ENCODE peak calls at places on chromosomes 13 and 19, in four cellular contexts. D is GM12878, V is HL-60, K is K562. Z is an unnamed sample.

GRCh38 chr13:64718116-64718515 is 2512.0 kb downstream of the PCDH9 start:
- DNase-seq in D (no peak), V (no peak), K (no peak), Z (no peak)

GRCh38 chr19:17391371-17392151 is 2.4 kb downstream of the CCDC194 start:
- DNase-seq in D (no peak), K (no peak), V (peak), Z (no peak)

GRCh38 chr19:55384576-55385235 is 614 bp upstream of the TMEM238 start:
- DNase-seq in D (no peak), V (peak), K (peak), Z (no peak)

GRCh38 chr19:47158879-47159509 is 28.4 kb downstream of the SAE1 start:
- DNase-seq in V (no peak), D (no peak), K (no peak), Z (no peak)

GRCh38 chr19:42693760-42694350 is 46.4 kb downstream of the PSG3 start:
- DNase-seq in V (peak), K (peak), D (no peak), Z (peak)

GRCh38 chr13:28138756-28139470 is 568 bp downstream of the PAN3 start:
- DNase-seq in K (peak), D (peak), V (peak), Z (peak)

GRCh38 chr13:79090552-79091159 is 315.4 kb downstream of the RBM26 start:
- DNase-seq in V (no peak), D (no peak), K (no peak), Z (no peak)

GRCh38 chr19:14544977-14545715 is 15.8 kb downstream of the TECR start:
- DNase-seq in V (no peak), D (no peak), K (no peak), Z (no peak)

GRCh38 chr13:114212096-114212495 is 22.6 kb upstream of the CDC16 start:
- DNase-seq in V (no peak), K (no peak), D (no peak), Z (no peak)

GRCh38 chr19:10473192-10473591 is 30.0 kb downstream of the KEAP1 start:
- DNase-seq in K (no peak), V (no peak), D (no peak), Z (no peak)

GRCh38 chr19:38742906-38743305 is 1.4 kb downstream of the CAPN12 start:
- DNase-seq in V (no peak), D (no peak), K (no peak), Z (peak)

GRCh38 chr19:38744906-38745305 is 632 bp upstream of the CAPN12 start:
- DNase-seq in D (no peak), V (no peak), K (no peak), Z (no peak)

GRCh38 chr19:38745316-38745715 is 1.0 kb upstream of the CAPN12 start:
- DNase-seq in V (no peak), K (no peak), D (no peak), Z (no peak)

GRCh38 chr19:38743394-38744297 is 628 bp downstream of the CAPN12 start:
- DNase-seq in V (no peak), K (peak), D (no peak), Z (no peak)

GRCh38 chr19:38744298-38744681 is at the start of gene CAPN12:
- DNase-seq in V (no peak), K (peak), D (no peak), Z (no peak)
- TF ChIP-seq SPI1 in V (no peak), K (no peak), D (no peak), Z (no peak)

GRCh38 chr19:40419066-40419612 is 6.0 kb upstream of the PRX start:
- DNase-seq in V (no peak), D (no peak), K (no peak), Z (no peak)

GRCh38 chr19:40415799-40416198 is 2.6 kb upstream of the PRX start:
- DNase-seq in V (no peak), K (no peak), D (no peak), Z (no peak)

GRCh38 chr19:40418040-40418439 is 4.9 kb upstream of the PRX start:
- DNase-seq in K (no peak), D (no peak), V (no peak), Z (no peak)

GRCh38 chr19:40417714-40417996 is 4.5 kb upstream of the PRX start:
- DNase-seq in V (no peak), D (no peak), K (no peak), Z (no peak)

GRCh38 chr19:40416918-40417713 is 3.9 kb upstream of the PRX start:
- DNase-seq in K (peak), V (no peak), D (no peak), Z (no peak)
- TF ChIP-seq SPI1 in K (no peak), V (no peak), D (no peak), Z (no peak)

GRCh38 chr19:7722231-7722651 is 9.7 kb downstream of the CLEC4G start:
- DNase-seq in V (no peak), D (peak), K (no peak), Z (no peak)
- TF ChIP-seq SPI1 in V (no peak), D (no peak), K (no peak), Z (no peak)

GRCh38 chr19:31352782-31353651 is 3.8 kb upstream of the TSHZ3 start:
- DNase-seq in V (no peak), K (no peak), D (no peak), Z (no peak)

GRCh38 chr19:31352296-31352781 is 3.1 kb upstream of the TSHZ3 start:
- DNase-seq in V (no peak), K (no peak), D (no peak), Z (no peak)

GRCh38 chr19:31350693-31351211 is 1.5 kb upstream of the TSHZ3 start:
- DNase-seq in D (no peak), K (peak), V (peak), Z (no peak)

GRCh38 chr19:31350033-31350692 is 927 bp upstream of the TSHZ3 start:
- DNase-seq in V (no peak), K (no peak), D (no peak), Z (no peak)

DNA sequence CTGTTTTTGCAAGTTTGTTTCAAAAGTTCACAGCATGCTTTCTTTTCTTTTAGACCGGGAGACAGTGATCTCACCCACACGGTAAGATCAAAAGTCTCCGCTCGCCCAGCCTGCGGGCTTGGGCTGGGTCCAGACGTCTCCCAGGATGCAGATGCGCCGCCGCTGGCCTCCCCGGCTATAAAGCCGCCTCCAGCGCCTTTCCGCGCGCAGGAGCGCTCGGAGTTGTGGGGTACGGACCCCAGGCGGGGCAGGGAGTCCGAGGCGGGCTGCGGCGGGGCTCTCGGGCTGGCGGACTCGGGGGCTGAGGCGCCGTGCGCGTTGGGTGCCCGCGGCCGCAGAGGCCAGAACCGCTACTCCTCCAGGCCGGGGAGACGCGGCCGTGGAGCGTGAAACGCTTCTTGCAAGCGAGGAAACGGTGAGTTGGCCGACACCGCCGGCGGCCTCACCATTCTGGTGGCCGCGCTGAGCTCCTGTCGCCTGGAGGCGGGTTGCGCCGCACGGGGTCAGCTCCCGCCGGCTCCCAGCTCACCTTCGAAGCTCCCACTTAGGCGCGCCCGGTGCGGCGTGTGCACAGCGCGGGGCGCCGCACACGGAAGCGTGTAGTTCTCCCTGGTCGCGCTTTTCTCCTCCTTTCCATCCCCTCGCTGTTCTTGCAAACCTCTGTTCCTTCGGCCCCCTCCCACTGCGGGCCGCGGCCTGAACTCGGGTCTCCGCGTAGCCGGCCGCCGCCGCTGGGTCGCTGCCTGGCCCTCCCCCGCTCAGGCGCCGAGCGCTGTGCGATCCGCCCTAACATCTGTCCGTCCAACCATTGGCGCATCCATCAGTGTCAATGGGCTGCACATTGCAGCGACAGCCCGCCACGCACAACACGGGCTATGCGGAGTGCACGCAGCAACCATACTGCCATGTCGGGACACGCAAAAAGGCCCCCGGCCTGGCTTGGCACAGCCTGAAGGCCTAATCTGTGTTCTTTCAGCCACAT is 2.3 kb upstream of the TSHZ3 start:
- DNase-seq in D (no peak), K (no peak), V (peak), Z (no peak)
- TF ChIP-seq SPI1 in D (no peak), K (no peak), V (no peak), Z (no peak)

DNA sequence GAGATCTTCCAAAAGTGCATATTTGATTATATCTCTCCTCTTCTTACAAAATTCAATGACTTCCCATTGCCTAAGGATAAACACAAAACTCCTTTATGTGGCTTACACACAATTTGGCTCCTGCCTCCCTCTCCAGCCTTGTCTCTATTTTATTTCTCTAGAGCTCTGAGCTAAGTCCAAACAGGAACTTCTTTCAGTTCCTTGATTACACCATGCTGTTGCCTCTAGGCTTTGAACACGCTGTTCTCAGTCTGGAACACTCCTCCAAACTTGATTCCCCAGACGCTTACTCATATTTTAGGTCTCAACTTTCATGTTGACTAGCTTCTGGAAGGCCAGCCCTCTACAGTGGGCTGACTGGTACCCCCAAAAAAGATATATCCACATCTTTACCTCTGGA is 258.5 kb downstream of the COG6 start:
- DNase-seq in D (no peak), K (no peak), V (no peak), Z (no peak)
- TF ChIP-seq SPI1 in D (no peak), K (no peak), V (no peak), Z (no peak)

Z was measured in GM12891.